ENCODE peak calls at places on chromosomes 13 and 19, in four cellular contexts. C is keratinocyte, K is HCT116, S is thoracic aorta. E is an unnamed sample.

GRCh38 chr19:36049080-36049698 is 4.9 kb downstream of the THAP8 start:
- DNase-seq in C (peak), K (no peak), S (no peak), E (no peak)

GRCh38 chr13:48505597-48506091 is 27.2 kb downstream of the RCBTB2 start:
- DNase-seq in C (no peak), K (no peak), S (no peak), E (no peak)

GRCh38 chr19:10551698-10552301 is 8.1 kb downstream of the ATG4D start:
- DNase-seq in C (no peak), K (peak), S (no peak), E (no peak)

GRCh38 chr13:59423708-59424355 is 739.9 kb downstream of the DIAPH3 start:
- DNase-seq in C (no peak), K (no peak), S (no peak), E (no peak)

GRCh38 chr19:21484631-21485030 is 20.8 kb upstream of the ZNF429 start:
- DNase-seq in C (no peak), K (no peak), S (no peak), E (no peak)

GRCh38 chr19:42277821-42278809 is 9.1 kb downstream of the CIC start:
- DNase-seq in C (peak), K (no peak), S (no peak), E (no peak)

GRCh38 chr19:37997911-37998344 is 90.9 kb downstream of the SIPA1L3 start:
- DNase-seq in C (no peak), K (peak), S (no peak), E (peak)

GRCh38 chr19:6532244-6532999 is 1.6 kb downstream of the TNFSF9 start:
- DNase-seq in C (no peak), K (no peak), S (no peak), E (no peak)

GRCh38 chr13:111610077-111610476 is 289.6 kb downstream of the TEX29 start:
- DNase-seq in C (no peak), K (no peak), S (no peak), E (no peak)

GRCh38 chr19:42328854-42329253 is 3.4 kb downstream of the MEGF8 start:
- DNase-seq in C (no peak), K (no peak), S (no peak), E (no peak)

GRCh38 chr19:10603084-10603872 is 16.2 kb upstream of the AP1M2 start:
- DNase-seq in C (no peak), K (no peak), S (no peak), E (no peak)

GRCh38 chr19:45560686-45561085 is 23.9 kb downstream of the OPA3 start:
- DNase-seq in C (no peak), K (no peak), S (no peak), E (no peak)

GRCh38 chr19:33904681-33905080 is 108.0 kb downstream of the KCTD15 start:
- DNase-seq in C (peak), K (no peak), S (no peak), E (peak)

GRCh38 chr13:100306042-100306441 is 217.1 kb downstream of the PCCA start:
- DNase-seq in C (no peak), K (no peak), S (no peak), E (no peak)

GRCh38 chr19:32676186-32676894 is 692 bp downstream of the RGS9BP start:
- DNase-seq in C (no peak), K (no peak), S (no peak), E (no peak)

GRCh38 chr13:30904043-30904442 is 2.0 kb upstream of the MEDAG start:
- DNase-seq in C (no peak), K (no peak), S (no peak), E (no peak)

GRCh38 chr13:30907167-30907761 is 1.2 kb downstream of the MEDAG start:
- DNase-seq in C (no peak), K (no peak), S (no peak), E (no peak)

GRCh38 chr13:30906411-30906990 is 430 bp downstream of the MEDAG start:
- DNase-seq in C (no peak), K (no peak), S (no peak), E (no peak)

GRCh38 chr13:30908416-30908980 is 2.4 kb downstream of the MEDAG start:
- DNase-seq in C (no peak), K (no peak), S (no peak), E (no peak)

GRCh38 chr13:30905932-30906383 is at the start of gene MEDAG:
- DNase-seq in C (no peak), K (no peak), S (peak), E (peak)
- H3K4me3 ChIP-seq in C (no peak), K (no peak), S (peak), E (peak)

DNA sequence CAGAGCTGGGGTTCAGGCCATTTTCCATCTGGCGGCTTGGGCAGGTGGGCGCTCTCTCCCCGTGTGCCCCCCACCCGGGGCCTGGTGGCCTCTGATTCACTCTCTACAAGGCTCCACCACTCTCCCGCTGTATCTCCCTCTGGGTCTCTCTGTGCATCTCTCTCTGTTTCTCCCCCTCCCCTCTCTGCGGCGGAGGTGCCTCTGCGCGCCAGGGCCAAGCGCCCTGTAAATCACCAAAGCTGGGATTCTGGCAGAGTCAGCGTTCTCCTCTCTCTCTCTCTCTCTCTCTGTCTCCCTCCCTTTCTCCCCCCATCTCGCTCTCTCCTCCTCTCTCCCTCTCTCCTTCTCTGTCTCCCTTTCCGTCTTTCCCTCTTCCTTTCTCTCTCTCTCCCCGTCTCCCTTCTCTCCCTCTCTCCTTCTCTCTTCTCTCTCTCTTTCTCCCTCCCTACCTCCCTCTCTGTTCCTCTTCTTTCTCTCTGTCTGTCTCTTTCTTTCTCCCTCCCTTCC is 3.9 kb downstream of the NFIC start:
- DNase-seq in C (no peak), K (no peak), S (no peak), E (no peak)
- H3K27ac ChIP-seq in C (peak), K (peak), S (peak), E (no peak)

GRCh38 chr19:4780860-4781259 is 10.7 kb upstream of the FEM1A start:
- DNase-seq in C (no peak), K (no peak), S (no peak), E (no peak)
- H3K4me3 ChIP-seq in C (no peak), K (no peak), S (no peak), E (no peak)

GRCh38 chr13:35940734-35941133 is 190.4 kb downstream of the DCLK1 start:
- DNase-seq in C (no peak), K (no peak), S (no peak), E (no peak)

GRCh38 chr13:35941374-35941773 is 189.8 kb downstream of the DCLK1 start:
- DNase-seq in C (no peak), K (no peak), S (no peak), E (no peak)

GRCh38 chr13:35930665-35931631 is 200.2 kb downstream of the DCLK1 start:
- DNase-seq in C (no peak), K (no peak), S (no peak), E (no peak)

GRCh38 chr13:35936579-35936978 is 194.6 kb downstream of the DCLK1 start:
- DNase-seq in C (no peak), K (no peak), S (no peak), E (no peak)
- H3K27ac ChIP-seq in C (no peak), K (no peak), S (no peak), E (no peak)

GRCh38 chr19:55686311-55687050 is 11.5 kb downstream of the EPN1 start:
- DNase-seq in C (no peak), K (no peak), S (no peak), E (no peak)

GRCh38 chr19:55690109-55690768 is 15.2 kb downstream of the EPN1 start:
- DNase-seq in C (no peak), K (no peak), S (no peak), E (no peak)

GRCh38 chr19:55689366-55690108 is 14.5 kb downstream of the EPN1 start:
- DNase-seq in C (no peak), K (no peak), S (no peak), E (no peak)

GRCh38 chr19:55687281-55688172 is 12.5 kb downstream of the EPN1 start:
- DNase-seq in C (no peak), K (no peak), S (no peak), E (no peak)

DNA sequence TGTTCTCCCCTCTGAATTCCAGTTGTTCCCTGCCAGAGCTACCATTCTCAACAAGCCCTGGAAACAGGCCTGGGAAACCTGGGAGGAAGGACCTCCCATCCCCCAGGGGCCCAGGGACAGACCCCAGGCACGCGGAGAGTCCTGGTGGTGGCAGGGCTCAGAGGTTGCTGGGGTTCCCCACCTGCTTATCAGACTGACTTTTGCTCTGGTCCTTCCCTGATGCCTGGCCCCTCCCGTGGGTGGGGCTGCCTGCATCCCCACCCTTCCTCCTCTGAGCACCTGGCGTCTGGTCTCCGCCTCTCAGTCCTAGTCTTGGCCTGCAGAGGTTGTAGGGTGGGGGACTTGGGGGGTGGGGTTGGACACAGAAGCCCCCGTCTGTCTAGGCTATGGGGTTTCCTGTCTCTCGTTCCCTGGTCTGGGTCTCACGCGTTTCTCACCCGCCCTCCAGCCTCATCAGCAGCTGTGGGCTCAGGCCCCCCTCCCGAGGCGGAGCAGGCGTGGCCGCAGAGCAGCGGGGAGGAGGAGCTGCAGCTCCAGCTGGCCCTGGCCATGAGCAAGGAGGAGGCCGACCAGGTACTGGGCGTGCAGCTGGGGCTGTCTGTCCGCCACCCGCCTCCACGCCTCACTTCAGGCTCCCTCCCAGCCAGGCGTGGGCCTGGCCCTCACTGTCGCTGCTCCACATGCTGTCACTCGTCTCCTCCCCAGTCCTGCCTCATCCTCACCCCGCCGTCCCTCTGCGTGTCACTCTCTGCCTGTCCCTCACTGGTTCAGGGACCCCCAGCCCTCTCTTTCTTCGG is 13.6 kb downstream of the EPN1 start:
- DNase-seq in C (no peak), K (no peak), S (no peak), E (no peak)
- H3K4me3 ChIP-seq in C (no peak), K (no peak), S (no peak), E (no peak)

GRCh38 chr13:94854688-94855087 is 142.3 kb upstream of the SOX21 start:
- DNase-seq in C (no peak), K (no peak), S (no peak), E (no peak)

GRCh38 chr13:94860981-94861407 is 148.6 kb upstream of the SOX21 start:
- DNase-seq in C (no peak), K (no peak), S (no peak), E (peak)

GRCh38 chr13:94858856-94859811 is 146.8 kb upstream of the SOX21 start:
- DNase-seq in C (no peak), K (no peak), S (no peak), E (peak)

DNA sequence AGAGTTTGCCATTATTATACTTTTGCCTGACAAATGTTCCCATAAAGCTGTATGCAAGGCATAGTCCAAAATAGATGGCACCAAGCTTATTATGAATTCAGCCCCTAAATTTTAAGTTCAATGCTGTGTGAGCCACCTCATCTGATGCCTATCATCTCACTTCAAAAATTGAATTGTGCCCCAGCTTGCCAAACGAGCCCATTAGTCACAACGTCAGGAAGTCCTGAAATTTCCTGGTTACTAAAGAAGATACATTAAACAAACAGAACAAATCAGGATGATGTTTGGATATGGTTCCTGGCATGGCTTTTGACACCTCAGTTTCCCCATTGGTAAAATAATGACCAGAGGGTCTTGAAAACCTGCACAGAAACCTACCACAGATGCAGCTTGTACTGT is 147.5 kb upstream of the SOX21 start:
- DNase-seq in C (no peak), K (no peak), S (no peak), E (no peak)
- H3K27ac ChIP-seq in C (no peak), K (no peak), S (no peak), E (no peak)

GRCh38 chr19:16369664-16370576 is 45.3 kb downstream of the KLF2 start:
- DNase-seq in C (no peak), K (no peak), S (no peak), E (no peak)
- H3K4me3 ChIP-seq in C (no peak), K (no peak), S (no peak), E (no peak)

DNA sequence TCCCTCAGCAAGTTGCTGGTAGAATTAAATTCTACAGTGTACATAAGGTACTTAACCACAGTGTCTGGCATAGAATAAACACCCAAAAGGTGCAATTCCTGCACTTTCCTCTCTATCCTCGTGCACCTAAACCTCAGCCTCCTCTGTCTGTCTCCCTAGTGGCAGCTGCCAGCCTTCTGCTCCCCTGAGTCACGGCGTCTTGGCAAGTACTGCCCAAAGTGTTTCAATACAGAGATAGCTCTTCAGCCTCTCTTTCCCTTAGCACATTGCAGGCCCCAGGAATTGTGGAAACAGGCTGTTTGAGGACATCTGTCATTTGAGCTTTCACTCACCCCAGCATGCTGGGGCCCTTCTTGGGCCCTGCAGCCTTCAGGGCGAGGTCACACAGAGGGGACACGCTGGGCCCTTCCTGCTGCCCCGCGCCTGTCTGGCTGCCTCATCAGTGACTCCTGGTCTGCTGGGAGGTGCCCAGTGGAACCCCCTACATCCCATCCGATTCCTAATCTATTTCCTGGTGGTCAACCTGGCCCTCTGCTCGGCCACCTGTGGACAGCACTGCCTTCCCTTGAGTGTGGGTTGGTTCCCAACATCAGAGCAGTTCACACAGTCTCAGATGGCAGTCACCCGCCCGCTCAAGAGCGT is 19.3 kb downstream of the COL4A2 start:
- DNase-seq in C (no peak), K (no peak), S (no peak), E (no peak)
- H3K27ac ChIP-seq in C (no peak), K (no peak), S (peak), E (peak)